ENCODE peak calls at places on chromosomes 4 and X, in four cellular contexts. K is CD4-positive, CD25-positive, alpha-beta regulatory T cell; S is CD8-positive, alpha-beta T cell; G is cardiac muscle cell. A is an unnamed sample.

GRCh38 chrX:34557733-34558132 is 99.4 kb downstream of the TMEM47 start:
- DNase-seq in K (no peak), S (no peak), G (no peak), A (no peak)

GRCh38 chr4:121156822-121157769 is 7.0 kb downstream of the TNIP3 start:
- DNase-seq in K (peak; percentile 20), S (peak; percentile 24), G (peak; percentile 31), A (peak; percentile 47)

GRCh38 chrX:43892471-43892870 is 10.2 kb upstream of the MAOB start:
- DNase-seq in S (no peak), K (no peak), G (no peak), A (no peak)

GRCh38 chr4:145154573-145154972 is 25.8 kb downstream of the OTUD4 start:
- DNase-seq in S (no peak), K (no peak), G (peak; percentile 54), A (no peak)

GRCh38 chr4:95379633-95380032 is 169.1 kb downstream of the UNC5C start:
- DNase-seq in K (no peak), G (no peak), S (no peak), A (no peak)

GRCh38 chr4:7210818-7211217 is 18.5 kb downstream of the SORCS2 start:
- DNase-seq in S (no peak), K (no peak), G (peak; percentile 79), A (no peak)

GRCh38 chr4:147360301-147360700 is 120.6 kb upstream of the EDNRA start:
- DNase-seq in G (peak; percentile 92), S (no peak), K (no peak), A (no peak)

GRCh38 chr4:8035371-8035780 is 95.7 kb upstream of the AFAP1 start:
- DNase-seq in K (no peak), G (peak; percentile 76), S (no peak), A (no peak)

GRCh38 chrX:131987252-131987651 is 35.9 kb upstream of the STK26 start:
- DNase-seq in G (no peak), K (peak; percentile 58), S (peak; percentile 44), A (peak; percentile 72)

GRCh38 chr4:100019821-100020220 is 69.7 kb upstream of the H2AZ1 start:
- DNase-seq in S (no peak), G (no peak), K (no peak), A (no peak)

GRCh38 chr4:125244848-125245450 is 69.8 kb upstream of the FAT4 start:
- DNase-seq in G (peak; percentile 57), S (no peak), K (no peak), A (no peak)

GRCh38 chrX:13876652-13877051 is 59.8 kb upstream of the GPM6B start:
- DNase-seq in S (no peak), K (no peak), G (peak; percentile 47), A (no peak)

GRCh38 chr4:176778491-176778890 is 14.2 kb downstream of the VEGFC start:
- DNase-seq in G (peak; percentile 72), S (no peak), K (no peak), A (no peak)

DNA sequence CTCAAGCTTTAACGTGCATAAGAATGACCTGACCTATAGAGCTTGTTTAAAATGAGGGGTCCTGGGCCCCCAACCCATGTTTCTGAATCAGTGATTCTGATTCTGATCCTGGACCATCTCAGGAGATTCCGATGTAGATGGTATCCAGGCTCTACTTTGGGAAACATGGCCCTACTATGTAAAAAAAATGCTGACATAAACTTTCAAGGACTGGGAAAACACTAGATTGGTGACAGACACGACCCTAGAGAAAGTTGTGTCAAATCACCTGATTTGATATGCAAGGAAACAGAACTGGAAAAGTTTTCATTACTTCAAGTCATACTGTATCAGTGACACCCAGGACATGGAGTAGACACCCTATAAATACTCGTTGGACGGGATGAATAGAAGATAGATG is 328.5 kb downstream of the HNRNPD start:
- DNase-seq in K (no peak), G (no peak), S (no peak), A (no peak)
- H3K27me3 ChIP-seq in K (peaks cover 25% of the 10 kb centered on the region), G (peaks cover 32% of the 10 kb centered on the region), S (peaks cover 4% of the 10 kb centered on the region), A (peaks cover 4% of the 10 kb centered on the region)

GRCh38 chr4:38674206-38675144 is 10.5 kb downstream of the KLF3 start:
- DNase-seq in K (no peak), G (no peak), S (no peak), A (no peak)
- H3K4me1 ChIP-seq in K (peaks cover 86% of the 10 kb centered on the region), G (peaks cover 45% of the 10 kb centered on the region), S (peaks cover 88% of the 10 kb centered on the region), A (peaks cover 93% of the 10 kb centered on the region)

GRCh38 chrX:50430917-50431316 is 39.7 kb downstream of the DGKK start:
- DNase-seq in S (no peak), K (no peak), G (no peak), A (no peak)
- H3K27me3 ChIP-seq in S (no peaks in the 10 kb centered on the region), K (peaks cover 2% of the 10 kb centered on the region), G (no peaks in the 10 kb centered on the region), A (no peaks in the 10 kb centered on the region)

DNA sequence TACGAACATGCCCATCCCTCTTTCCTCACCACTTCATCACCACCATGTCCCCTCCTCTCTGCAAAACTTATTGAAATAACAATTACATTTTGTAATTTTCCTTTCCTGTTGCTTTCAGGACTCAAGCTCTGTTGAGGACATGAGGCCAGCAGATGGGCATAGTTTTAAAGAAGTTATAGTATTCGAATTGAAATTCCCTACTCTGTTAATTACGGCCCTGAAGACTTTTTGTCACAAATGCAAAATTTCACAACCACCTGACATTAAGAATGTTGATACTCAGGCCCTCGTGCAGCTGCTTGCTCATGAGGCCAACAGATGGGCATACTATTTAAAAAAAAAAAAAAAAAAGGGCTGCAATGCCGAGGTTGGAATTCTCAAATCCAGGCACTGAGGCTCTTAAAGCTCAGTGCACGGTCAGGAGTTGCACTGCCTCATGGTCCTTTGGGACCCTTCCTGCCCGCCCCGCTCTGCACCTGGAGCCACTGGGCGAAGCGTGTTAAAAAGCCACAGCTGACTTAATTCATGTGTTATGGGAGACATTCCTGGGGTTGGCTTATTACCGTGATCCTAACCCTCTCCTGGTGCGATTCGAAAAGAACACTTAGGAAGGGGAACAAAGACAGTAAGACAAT is 34.2 kb upstream of the FAT1 start:
- DNase-seq in S (no peak), K (no peak), G (no peak), A (no peak)
- H3K4me1 ChIP-seq in S (no peaks in the 10 kb centered on the region), K (no peaks in the 10 kb centered on the region), G (no peaks in the 10 kb centered on the region), A (no peaks in the 10 kb centered on the region)

A was measured in CD8-positive, alpha-beta memory T cell.